ENCODE peak calls at places on chromosomes 12 and 14, in six cellular contexts. N is neuronal stem cell, M is HCT116, E is H9, Y is fibroblast of lung, L is IMR-90. I is an unnamed sample. For H3K4me1, the result is how much of the 10 kb centered on the place peaks cover.

GRCh38 chr12:109553471-109553870 is 19.8 kb downstream of the MMAB start:
- DNase-seq in N (no peak), M (no peak), E (no peak), Y (no peak), L (no peak), I (peak)

GRCh38 chr14:69005432-69006148 is 26.5 kb upstream of the ACTN1 start:
- DNase-seq in N (peak), M (peak), E (peak), Y (peak), L (peak), I (peak)

GRCh38 chr12:29962276-29963035 is 178.7 kb upstream of the TMTC1 start:
- DNase-seq in N (no peak), M (no peak), E (no peak), Y (no peak), L (no peak), I (no peak)

GRCh38 chr14:96117101-96117897 is 78.1 kb downstream of the C14orf132 start:
- DNase-seq in N (no peak), M (no peak), E (no peak), Y (no peak), L (peak), I (no peak)

GRCh38 chr14:61031026-61031425 is 50.0 kb downstream of the SLC38A6 start:
- DNase-seq in N (no peak), M (no peak), E (no peak), Y (no peak), L (no peak), I (no peak)

GRCh38 chr12:89276860-89277259 is 75.4 kb downstream of the DUSP6 start:
- DNase-seq in N (no peak), M (no peak), E (no peak), Y (no peak), L (no peak), I (no peak)

GRCh38 chr14:59376691-59377090 is 88.5 kb downstream of the GPR135 start:
- DNase-seq in N (no peak), M (no peak), E (no peak), Y (peak), L (no peak), I (no peak)

GRCh38 chr12:64525461-64526160 is 73.7 kb downstream of the TBK1 start:
- DNase-seq in N (no peak), M (no peak), E (no peak), Y (no peak), L (no peak), I (no peak)

GRCh38 chr14:62143235-62143634 is 381.0 kb downstream of the SNAPC1 start:
- DNase-seq in N (no peak), M (no peak), E (no peak), Y (peak), L (peak), I (peak)

GRCh38 chr12:109822951-109823411 is 10.2 kb downstream of the TRPV4 start:
- DNase-seq in N (no peak), M (no peak), E (no peak), Y (no peak), L (no peak), I (no peak)

GRCh38 chr12:6370994-6371754 is 4.2 kb downstream of the SCNN1A start:
- DNase-seq in N (peak), M (peak), E (peak), Y (peak), L (peak), I (peak)

GRCh38 chr14:71139058-71139946 is 232.0 kb downstream of the PCNX1 start:
- DNase-seq in N (peak), M (peak), E (peak), Y (peak), L (peak), I (peak)

GRCh38 chr12:39176376-39176775 is 266.5 kb downstream of the KIF21A start:
- DNase-seq in N (no peak), M (no peak), E (no peak), Y (no peak), L (no peak), I (no peak)

GRCh38 chr12:31516702-31517101 is 74.2 kb downstream of the DENND5B start:
- DNase-seq in N (no peak), M (no peak), E (no peak), Y (no peak), L (no peak), I (no peak)

GRCh38 chr12:31517994-31518393 is 72.9 kb downstream of the DENND5B start:
- DNase-seq in N (no peak), M (no peak), E (no peak), Y (peak), L (peak), I (peak)

GRCh38 chr12:31521972-31522371 is 69.0 kb downstream of the DENND5B start:
- DNase-seq in N (no peak), M (no peak), E (no peak), Y (peak), L (peak), I (no peak)

GRCh38 chr12:31518680-31519227 is 72.2 kb downstream of the DENND5B start:
- DNase-seq in N (peak), M (peak), E (peak), Y (peak), L (peak), I (peak)

DNA sequence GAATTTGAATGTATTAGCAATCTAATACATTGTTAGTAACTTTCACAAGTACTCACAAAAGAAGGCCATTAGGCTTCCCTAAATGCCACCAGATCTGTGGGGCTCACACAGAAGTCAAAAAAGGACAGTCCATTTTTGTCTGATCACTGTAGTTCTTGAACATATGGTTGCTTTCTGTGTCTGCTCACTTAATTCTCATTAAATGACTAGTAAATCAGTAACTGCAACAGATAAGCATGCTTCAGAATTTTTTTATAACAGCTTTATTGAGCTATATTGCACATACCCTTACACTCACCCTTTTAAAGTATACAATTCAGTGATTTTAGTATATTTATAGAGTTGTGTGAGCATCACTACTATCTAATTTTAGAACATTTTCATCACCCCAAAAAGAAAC is 71.4 kb downstream of the DENND5B start:
- DNase-seq in N (no peak), M (no peak), E (no peak), Y (peak), L (no peak), I (peak)
- H3K4me1 ChIP-seq in N (under half), M (under half), E (under half), Y (under half), L (under half), I (under half)

DNA sequence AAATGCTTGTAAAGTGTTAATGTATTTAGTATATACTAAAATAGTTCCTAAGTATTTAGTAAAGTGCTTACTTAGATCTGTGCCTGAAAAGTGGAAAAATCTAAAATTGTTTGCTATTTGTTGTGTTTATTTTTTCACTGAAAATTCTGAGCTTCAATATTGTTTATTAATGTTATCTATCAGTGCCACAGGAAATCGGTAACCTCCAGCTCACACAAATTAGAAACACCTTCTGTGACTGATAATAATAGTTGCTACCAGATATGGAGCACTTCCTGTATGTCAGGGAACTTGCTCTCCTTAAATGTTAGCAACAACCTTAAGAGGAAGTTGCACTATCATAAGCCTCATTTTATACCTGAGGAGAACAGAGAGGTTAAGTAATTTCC is 735 bp upstream of the LRP10 start:
- DNase-seq in N (no peak), M (no peak), E (no peak), Y (no peak), L (no peak), I (no peak)
- H2AFZ ChIP-seq in N (peak), M (no peak), E (no peak), Y (peak), L (no peak), I (peak)

GRCh38 chr12:47206450-47206830 is 126.7 kb upstream of the AMIGO2 start:
- DNase-seq in N (no peak), M (no peak), E (no peak), Y (no peak), L (no peak), I (no peak)
- H3K4me1 ChIP-seq in N (under half), M (under half), E (under half), Y (under half), L (under half), I (under half)

GRCh38 chr12:93957180-93957579 is 191.2 kb upstream of the PLXNC1 start:
- DNase-seq in N (no peak), M (no peak), E (no peak), Y (no peak), L (no peak), I (no peak)
- H2AFZ ChIP-seq in N (no peak), M (no peak), E (no peak), Y (no peak), L (no peak), I (no peak)

GRCh38 chr14:72237722-72238666 is 305.8 kb downstream of the RGS6 start:
- DNase-seq in N (no peak), M (no peak), E (no peak), Y (no peak), L (no peak), I (no peak)

GRCh38 chr14:72236629-72237028 is 304.4 kb downstream of the RGS6 start:
- DNase-seq in N (no peak), M (no peak), E (no peak), Y (no peak), L (no peak), I (no peak)
- H3K4me1 ChIP-seq in N (under half), M (under half), E (under half), Y (under half), L (under half), I (under half)

GRCh38 chr14:49962616-49963015 is 69.7 kb downstream of the ARF6 start:
- DNase-seq in N (no peak), M (no peak), E (no peak), Y (no peak), L (no peak), I (peak)
- H2AFZ ChIP-seq in N (no peak), M (peak), E (peak), Y (no peak), L (no peak), I (no peak)

GRCh38 chr12:118058881-118059644 is 1.9 kb downstream of the WSB2 start:
- DNase-seq in N (no peak), M (no peak), E (no peak), Y (no peak), L (peak), I (peak)

GRCh38 chr12:118061011-118061875 is at the start of gene WSB2:
- DNase-seq in N (peak), M (no peak), E (peak), Y (peak), L (peak), I (peak)

GRCh38 chr12:118061876-118062791 is 1.2 kb upstream of the WSB2 start:
- DNase-seq in N (peak), M (no peak), E (peak), Y (peak), L (peak), I (peak)

GRCh38 chr12:118059645-118060275 is 1.2 kb downstream of the WSB2 start:
- DNase-seq in N (no peak), M (no peak), E (no peak), Y (peak), L (peak), I (peak)

GRCh38 chr12:118060301-118061010 is 523 bp downstream of the WSB2 start:
- DNase-seq in N (no peak), M (no peak), E (peak), Y (no peak), L (no peak), I (peak)
- H3K4me1 ChIP-seq in N (under half), M (under half), E (under half), Y (under half), L (under half), I (under half)

GRCh38 chr12:124653169-124653931 is 85.9 kb upstream of the NCOR2 start:
- DNase-seq in N (no peak), M (no peak), E (no peak), Y (peak), L (peak), I (no peak)
- H2AFZ ChIP-seq in N (no peak), M (no peak), E (no peak), Y (peak), L (peak), I (no peak)

GRCh38 chr14:101480022-101480746 is 81.1 kb upstream of the DIO3 start:
- DNase-seq in N (no peak), M (no peak), E (no peak), Y (no peak), L (no peak), I (no peak)

GRCh38 chr14:101477648-101478047 is 83.6 kb upstream of the DIO3 start:
- DNase-seq in N (no peak), M (no peak), E (no peak), Y (peak), L (peak), I (peak)

GRCh38 chr14:101478096-101478495 is 83.2 kb upstream of the DIO3 start:
- DNase-seq in N (no peak), M (no peak), E (peak), Y (no peak), L (no peak), I (no peak)

GRCh38 chr14:101476931-101477553 is 84.3 kb upstream of the DIO3 start:
- DNase-seq in N (no peak), M (peak), E (peak), Y (no peak), L (no peak), I (no peak)

DNA sequence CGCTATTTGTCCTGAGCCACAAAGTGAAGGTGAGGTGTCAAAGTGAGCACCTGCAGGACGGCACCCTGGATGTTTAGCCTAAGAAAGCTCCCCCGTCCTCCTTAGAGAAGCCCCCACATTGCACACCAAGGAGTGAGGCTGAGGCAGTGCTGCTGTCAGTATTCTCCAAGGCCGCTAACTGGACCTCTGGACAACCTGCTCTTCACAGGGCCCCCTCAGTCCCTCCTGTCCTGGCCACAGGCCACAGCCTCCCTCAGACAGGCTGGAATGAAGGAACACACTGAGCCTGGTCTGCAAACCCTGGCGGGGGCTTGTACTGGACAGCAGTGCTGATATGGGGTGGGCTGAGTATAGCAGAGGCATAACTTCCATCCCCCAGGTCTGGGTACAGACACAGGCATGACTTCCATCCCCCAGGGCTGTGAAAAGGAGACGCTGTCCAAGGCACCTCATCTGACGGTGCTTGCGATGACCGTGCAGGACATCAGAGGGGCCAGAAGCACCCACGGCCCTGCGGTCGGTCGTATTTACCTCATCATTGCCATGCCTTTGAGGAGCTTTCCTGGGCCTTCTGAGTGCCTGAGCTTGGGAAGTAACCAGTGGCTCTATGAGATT is 82.4 kb upstream of the DIO3 start:
- DNase-seq in N (no peak), M (no peak), E (peak), Y (no peak), L (no peak), I (no peak)
- H3K4me1 ChIP-seq in N (under half), M (under half), E (under half), Y (under half), L (under half), I (under half)

I was measured in GM23248.